ENCODE peak calls at places on chromosomes 1 and 21, in six cellular contexts. E is tibial artery, D is endodermal cell, H is left ventricle myocardium inferior, G is GM12864, K is AG10803. J is an unnamed sample.

GRCh38 chr1:190179817-190180216 is 297.8 kb downstream of the BRINP3 start:
- DNase-seq in G (no peak), H (no peak), E (no peak), D (no peak), K (no peak), J (no peak)

GRCh38 chr1:204560590-204560989 is 44.4 kb downstream of the MDM4 start:
- DNase-seq in K (peak; percentile 46), G (no peak), D (peak; percentile 64), E (no peak), H (no peak), J (no peak)

GRCh38 chr1:109151146-109151545 is 37.2 kb downstream of the ELAPOR1 start:
- DNase-seq in D (peak; percentile 79), G (no peak), K (peak; percentile 68), H (peak; percentile 47), E (no peak), J (no peak)

GRCh38 chr21:32413697-32414578 is 1.4 kb downstream of the EVA1C start:
- DNase-seq in D (no peak), H (no peak), E (peak; percentile 41), G (no peak), K (no peak), J (no peak)

GRCh38 chr1:164905891-164906290 is 346.9 kb downstream of the PBX1 start:
- DNase-seq in E (no peak), H (no peak), G (no peak), K (no peak), D (no peak), J (no peak)

GRCh38 chr1:151816548-151816947 is 11.3 kb upstream of the LINGO4 start:
- DNase-seq in D (no peak), H (no peak), E (no peak), K (no peak), G (no peak), J (no peak)

GRCh38 chr1:111253876-111254275 is 26.4 kb downstream of the CHI3L2 start:
- DNase-seq in G (no peak), E (no peak), D (no peak), K (no peak), H (no peak), J (no peak)

GRCh38 chr1:206430031-206430983 is 40.0 kb upstream of the IKBKE start:
- DNase-seq in G (peak; percentile 41), D (no peak), K (peak; percentile 85), E (no peak), H (no peak), J (no peak)

GRCh38 chr1:62401034-62401433 is 35.8 kb upstream of the USP1 start:
- DNase-seq in D (no peak), H (no peak), G (no peak), K (no peak), E (no peak), J (no peak)

GRCh38 chr1:164644774-164645634 is 86.0 kb downstream of the PBX1 start:
- DNase-seq in G (no peak), E (no peak), H (no peak), K (peak; percentile 49), D (no peak), J (no peak)

GRCh38 chr1:193462629-193463320 is 276.4 kb upstream of the B3GALT2 start:
- DNase-seq in E (no peak), H (no peak), G (no peak), D (no peak), K (no peak), J (no peak)

GRCh38 chr1:19377812-19378718 is 65.9 kb downstream of the SLC66A1 start:
- DNase-seq in K (no peak), E (no peak), G (no peak), H (no peak), D (no peak), J (no peak)

GRCh38 chr1:193660428-193660827 is 474.0 kb upstream of the B3GALT2 start:
- DNase-seq in D (no peak), H (no peak), K (no peak), E (no peak), G (no peak), J (no peak)

GRCh38 chr1:2949966-2950925 is 71.0 kb upstream of the ACTRT2 start:
- DNase-seq in E (no peak), H (peak; percentile 2), G (no peak), K (no peak), D (no peak), J (no peak)

GRCh38 chr21:45747802-45748445 is 104.4 kb downstream of the PCBP3 start:
- DNase-seq in G (no peak), E (no peak), K (peak; percentile 55), D (no peak), H (no peak), J (no peak)

GRCh38 chr1:181102841-181103240 is 14.3 kb downstream of the IER5 start:
- DNase-seq in G (no peak), E (no peak), K (no peak), D (no peak), H (no peak), J (no peak)

GRCh38 chr1:180614746-180615145 is 17.1 kb upstream of the XPR1 start:
- DNase-seq in G (no peak), E (no peak), H (no peak), K (peak; percentile 19), D (no peak), J (no peak)

GRCh38 chr1:221994274-221994698 is 252.4 kb upstream of the DUSP10 start:
- DNase-seq in D (no peak), K (no peak), G (peak; percentile 35), H (no peak), E (no peak), J (no peak)

GRCh38 chr1:116290085-116290670 is 82.9 kb upstream of the ATP1A1 start:
- DNase-seq in G (no peak), H (no peak), D (no peak), K (peak; percentile 8), E (no peak), J (no peak)

GRCh38 chr1:223199094-223199647 is 56.1 kb upstream of the TLR5 start:
- DNase-seq in H (no peak), K (no peak), G (no peak), E (no peak), D (no peak), J (no peak)

GRCh38 chr1:91916811-91917460 is 31.0 kb upstream of the TGFBR3 start:
- DNase-seq in D (no peak), K (no peak), E (no peak), G (no peak), H (no peak), J (no peak)

GRCh38 chr1:166165661-166166399 is 971 bp downstream of the FAM78B start:
- DNase-seq in E (peak; percentile 20), K (peak; percentile 13), H (no peak), D (peak; percentile 72), G (no peak), J (peak; percentile 45)

GRCh38 chr1:184972281-184973055 is 1.8 kb downstream of the NIBAN1 start:
- DNase-seq in G (no peak), H (no peak), D (no peak), E (no peak), K (peak; percentile 56), J (no peak)

GRCh38 chr21:41369105-41369914 is 7.5 kb downstream of the MX2 start:
- DNase-seq in K (peak; percentile 17), G (no peak), H (peak; percentile 49), D (peak; percentile 88), E (no peak), J (no peak)

GRCh38 chr1:180229483-180230415 is at the start of gene LHX4:
- DNase-seq in K (no peak), G (no peak), H (no peak), D (peak; percentile 90), E (no peak), J (peak; percentile 93)

GRCh38 chr1:218717611-218718010 is 372.5 kb downstream of the TGFB2 start:
- DNase-seq in G (no peak), D (no peak), K (peak; percentile 60), E (no peak), H (no peak), J (no peak)

DNA sequence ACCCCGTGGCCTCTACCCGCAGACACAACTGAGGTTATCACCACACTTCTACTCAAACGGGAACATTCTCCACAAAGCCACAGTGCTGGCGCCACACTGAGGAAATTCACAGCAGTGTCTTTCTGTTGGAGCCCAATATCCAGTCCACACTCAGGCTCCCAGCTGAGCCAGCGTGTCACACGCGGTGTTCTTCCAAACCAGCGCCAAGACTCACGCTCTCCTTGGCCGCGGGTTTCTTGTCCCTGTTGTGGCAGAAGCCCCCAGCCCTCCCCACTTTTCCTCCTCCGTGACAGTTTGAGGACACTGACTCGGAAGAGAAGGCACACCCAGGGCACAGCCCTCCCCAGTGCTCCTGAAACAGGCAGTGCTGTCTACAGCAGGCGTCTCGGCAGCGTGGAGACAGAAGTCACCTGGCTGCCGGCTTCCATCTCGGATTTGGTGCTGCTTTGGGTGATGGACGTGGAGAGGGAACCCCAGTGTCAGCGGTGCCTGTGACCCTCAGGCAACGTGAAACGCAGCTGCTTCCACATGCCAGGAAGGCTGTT is 35.4 kb upstream of the AGPAT3 start:
- DNase-seq in K (no peak), H (no peak), G (no peak), E (no peak), D (no peak), J (no peak)
- TF ChIP-seq CTCF in K (no peak), H (no peak), G (no peak), E (no peak), D (peak; percentile 30), J (no peak)

DNA sequence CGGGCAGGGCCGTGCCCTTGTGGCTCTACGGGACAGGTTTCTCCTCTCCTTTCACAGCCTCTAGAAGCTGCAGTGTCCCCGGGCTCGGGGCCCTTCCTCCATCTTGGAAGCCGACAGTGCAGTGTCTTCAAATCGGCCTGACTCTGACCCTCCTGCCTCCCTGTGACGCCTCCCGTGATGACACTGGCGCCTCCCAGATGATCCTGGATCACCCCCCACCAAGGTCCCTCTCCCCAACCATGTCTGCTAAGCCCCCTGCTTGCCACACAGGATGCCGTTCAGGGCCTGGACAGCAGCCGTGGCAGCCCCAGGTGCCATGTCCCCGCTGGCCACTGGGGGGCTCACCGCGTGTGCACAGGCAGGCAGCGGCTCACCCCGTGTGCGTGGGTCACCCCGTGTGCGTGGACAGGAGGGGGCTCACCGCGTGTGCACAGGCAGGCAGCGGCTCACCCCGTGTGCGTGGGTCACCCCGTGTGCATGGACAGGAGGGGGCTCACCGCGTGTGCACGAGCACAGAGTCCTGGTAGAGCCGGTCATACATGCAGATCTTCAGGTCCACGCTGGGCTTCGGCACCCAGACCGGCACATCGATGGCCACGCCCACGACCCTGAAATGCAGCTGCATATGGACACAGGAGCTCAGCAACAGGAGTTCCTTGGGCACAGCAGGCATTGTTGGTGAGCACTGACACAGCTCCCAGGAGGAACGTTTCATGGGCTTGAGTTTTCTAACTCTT is 24.9 kb upstream of the TMEM52 start:
- DNase-seq in D (peak; percentile 91), H (no peak), G (no peak), E (peak; percentile 55), K (peak; percentile 13), J (peak; percentile 39)
- TF ChIP-seq CTCF in D (peak; percentile 97), H (peak; percentile 94), G (peak; percentile 82), E (peak; percentile 86), K (peak; percentile 65), J (peak; percentile 64)

DNA sequence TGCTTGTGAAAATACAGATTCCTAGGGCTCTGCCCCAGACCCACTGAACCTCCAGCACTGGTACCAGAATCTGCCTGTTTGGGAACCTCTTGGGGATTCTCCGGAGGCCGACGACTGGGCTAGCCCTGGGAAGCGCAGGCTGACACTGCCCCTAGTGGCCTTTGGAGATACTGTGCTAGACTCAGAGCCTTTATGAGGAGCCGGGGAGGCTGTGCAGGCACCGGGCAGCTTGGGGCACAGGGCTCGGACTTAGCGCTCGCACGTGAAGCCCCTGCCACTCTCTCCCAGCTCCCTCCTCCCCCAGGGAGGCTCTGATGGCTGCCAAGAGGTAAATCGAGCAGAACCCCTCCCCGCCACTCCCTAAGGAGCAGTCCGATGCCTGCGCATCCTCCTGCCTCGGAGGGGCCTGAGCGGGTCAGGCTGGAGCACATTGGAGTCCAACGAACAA is 144.6 kb upstream of the TNR start:
- DNase-seq in G (no peak), D (peak; percentile 95), K (peak; percentile 43), E (peak; percentile 39), H (peak; percentile 49), J (peak; percentile 98)
- TF ChIP-seq CTCF in G (peak; percentile 84), D (peak; percentile 97), K (peak; percentile 75), E (peak; percentile 87), H (peak; percentile 88), J (peak; percentile 95)

GRCh38 chr1:155607708-155608107 is 2.3 kb upstream of the MSTO1 start:
- DNase-seq in D (no peak), K (no peak), H (no peak), G (no peak), E (no peak), J (no peak)
- TF ChIP-seq CTCF in D (peak; percentile 36), K (no peak), H (no peak), G (no peak), E (no peak), J (no peak)